ENCODE peak calls at places on chromosome 12, in eight cellular contexts. V is MG63; I is upper lobe of right lung; D is effector memory CD4-positive, alpha-beta T cell; L is CD8-positive, alpha-beta memory T cell; R is lung; P is PC-9; F is NT2/D1. Q is an unnamed sample. For H3K9me3, the result is how much of the 10 kb centered on the place peaks cover.

GRCh38 chr12:47775100-47775911 is 2.3 kb downstream of the SLC48A1 start:
- DNase-seq in L (no peak), V (peak), P (no peak), F (no peak), I (peak), R (no peak), D (no peak), Q (no peak)

GRCh38 chr12:49609875-49610154 is 4.4 kb upstream of the FAM186B start:
- DNase-seq in L (no peak), F (no peak), I (no peak), R (no peak), P (no peak), V (no peak), D (no peak), Q (no peak)

GRCh38 chr12:7705846-7706245 is 5.4 kb upstream of the DPPA3 start:
- DNase-seq in P (no peak), R (no peak), F (no peak), L (no peak), I (no peak), V (no peak), D (no peak), Q (no peak)

GRCh38 chr12:7431993-7432685 is 11.8 kb downstream of the CD163L1 start:
- DNase-seq in D (no peak), I (no peak), V (peak), L (no peak), P (no peak), F (no peak), R (no peak), Q (no peak)

GRCh38 chr12:39037115-39037514 is 131.7 kb upstream of the CPNE8 start:
- DNase-seq in P (no peak), L (no peak), V (no peak), D (no peak), F (no peak), I (no peak), R (no peak), Q (no peak)

GRCh38 chr12:27732281-27732680 is 21.6 kb downstream of the MRPS35 start:
- DNase-seq in I (no peak), L (no peak), R (no peak), V (no peak), P (no peak), D (no peak), F (peak), Q (no peak)

GRCh38 chr12:108858399-108859074 is 1.2 kb upstream of the SSH1 start:
- DNase-seq in I (no peak), P (no peak), R (no peak), F (no peak), V (peak), L (no peak), D (no peak), Q (no peak)

GRCh38 chr12:125981610-125982253 is 916.5 kb downstream of the AACS start:
- DNase-seq in P (no peak), R (no peak), D (no peak), L (no peak), I (no peak), V (no peak), F (no peak), Q (no peak)

GRCh38 chr12:19485240-19485639 is 45.9 kb downstream of the AEBP2 start:
- DNase-seq in L (no peak), F (no peak), R (no peak), I (no peak), V (no peak), P (no peak), D (no peak), Q (no peak)

GRCh38 chr12:120439646-120440247 is 1.8 kb downstream of the COX6A1 start:
- DNase-seq in L (peak), R (peak), D (peak), V (peak), F (peak), P (peak), I (peak), Q (no peak)

GRCh38 chr12:954736-955135 is 5.2 kb upstream of the RAD52 start:
- DNase-seq in I (no peak), V (no peak), D (no peak), F (no peak), L (no peak), P (peak), R (no peak), Q (no peak)

GRCh38 chr12:10395390-10395998 is 5.7 kb upstream of the KLRK1 start:
- DNase-seq in I (no peak), D (no peak), F (no peak), R (no peak), P (peak), V (peak), L (no peak), Q (no peak)

GRCh38 chr12:79664518-79664917 is 26.2 kb downstream of the PAWR start:
- DNase-seq in F (no peak), V (no peak), R (no peak), I (no peak), P (no peak), L (no peak), D (no peak), Q (no peak)

GRCh38 chr12:49952396-49953055 is 2.0 kb downstream of the AQP2 start:
- DNase-seq in L (no peak), R (no peak), V (no peak), F (no peak), I (peak), D (no peak), P (no peak), Q (no peak)

GRCh38 chr12:18320036-18320617 is 58.8 kb downstream of the PIK3C2G start:
- DNase-seq in P (peak), R (no peak), F (peak), L (no peak), D (no peak), I (no peak), V (peak), Q (no peak)

GRCh38 chr12:112303799-112304198 is 78.4 kb downstream of the HECTD4 start:
- DNase-seq in V (no peak), P (no peak), R (no peak), I (no peak), L (no peak), D (no peak), F (no peak), Q (no peak)

GRCh38 chr12:119674560-119674959 is 6.6 kb downstream of the PRKAB1 start:
- DNase-seq in F (no peak), R (no peak), L (no peak), P (peak), I (no peak), V (no peak), D (no peak), Q (no peak)

GRCh38 chr12:124641591-124641990 is 74.2 kb upstream of the NCOR2 start:
- DNase-seq in V (no peak), R (no peak), D (no peak), L (no peak), F (no peak), I (no peak), P (no peak), Q (no peak)

GRCh38 chr12:71702590-71702989 is 16.7 kb downstream of the TMEM19 start:
- DNase-seq in D (no peak), V (no peak), P (no peak), L (no peak), F (no peak), I (no peak), R (no peak), Q (no peak)

GRCh38 chr12:27818421-27818918 is 38.4 kb upstream of the MANSC4 start:
- DNase-seq in P (no peak), I (no peak), R (no peak), D (no peak), L (no peak), V (no peak), F (no peak), Q (no peak)

GRCh38 chr12:16184691-16185090 is 92.8 kb downstream of the SLC15A5 start:
- DNase-seq in R (no peak), V (no peak), P (no peak), F (peak), L (no peak), D (no peak), I (no peak), Q (no peak)

GRCh38 chr12:55931780-55932545 is 1.0 kb downstream of the DGKA start:
- DNase-seq in R (no peak), P (no peak), V (peak), L (peak), D (no peak), I (peak), F (no peak), Q (peak)

GRCh38 chr12:110581951-110582285 is 1.2 kb downstream of the PPTC7 start:
- DNase-seq in D (no peak), F (no peak), L (no peak), P (no peak), V (no peak), I (no peak), R (no peak), Q (no peak)

GRCh38 chr12:103677341-103677740 is 90.3 kb downstream of the STAB2 start:
- DNase-seq in F (no peak), I (no peak), P (no peak), L (no peak), D (no peak), R (no peak), V (no peak), Q (no peak)

GRCh38 chr12:22018860-22019259 is 27.2 kb upstream of the CMAS start:
- DNase-seq in L (no peak), P (no peak), F (no peak), D (no peak), R (no peak), V (no peak), I (no peak), Q (no peak)

GRCh38 chr12:66066071-66066928 is 64.2 kb downstream of the LLPH start:
- DNase-seq in R (no peak), D (no peak), L (no peak), I (no peak), P (no peak), F (no peak), V (peak), Q (no peak)

GRCh38 chr12:19402743-19403400 is 36.4 kb upstream of the AEBP2 start:
- DNase-seq in L (no peak), I (peak), D (no peak), F (no peak), P (peak), R (peak), V (peak), Q (peak)

GRCh38 chr12:61810486-61810885 is 449.7 kb upstream of the USP15 start:
- DNase-seq in F (no peak), L (no peak), P (no peak), I (no peak), V (no peak), D (no peak), R (no peak), Q (no peak)

GRCh38 chr12:807041-807717 is 54.8 kb downstream of the WNK1 start:
- DNase-seq in I (no peak), D (no peak), P (no peak), L (no peak), F (no peak), V (no peak), R (no peak), Q (no peak)

GRCh38 chr12:47534695-47535094 is 171.1 kb downstream of the RPAP3 start:
- DNase-seq in P (no peak), D (no peak), I (no peak), L (no peak), V (no peak), R (no peak), F (no peak), Q (no peak)

GRCh38 chr12:108430245-108430644 is 84.8 kb upstream of the FICD start:
- DNase-seq in D (no peak), L (no peak), V (peak), I (no peak), F (no peak), R (no peak), P (no peak), Q (no peak)

GRCh38 chr12:1357711-1358110 is 236.7 kb downstream of the FBXL14 start:
- DNase-seq in R (no peak), P (no peak), L (no peak), F (no peak), V (no peak), I (no peak), D (no peak), Q (no peak)

GRCh38 chr12:10364839-10365681 is 24.8 kb downstream of the KLRK1 start:
- DNase-seq in I (no peak), P (peak), L (peak), V (peak), F (no peak), D (peak), R (peak), Q (peak)

GRCh38 chr12:92136883-92137582 is 8.6 kb downstream of the BTG1 start:
- DNase-seq in P (peak), R (no peak), L (no peak), D (no peak), I (no peak), F (no peak), V (no peak), Q (no peak)

GRCh38 chr12:40226652-40227051 is 1.9 kb downstream of the LRRK2 start:
- DNase-seq in P (no peak), V (peak), F (no peak), D (no peak), R (peak), L (no peak), I (no peak), Q (peak)

GRCh38 chr12:120853188-120853587 is 51.0 kb downstream of the SPPL3 start:
- DNase-seq in I (no peak), V (no peak), R (no peak), F (no peak), L (no peak), D (no peak), P (no peak), Q (no peak)

GRCh38 chr12:42076976-42077375 is 67.7 kb downstream of the GXYLT1 start:
- DNase-seq in D (no peak), F (no peak), R (no peak), P (no peak), I (no peak), L (no peak), V (no peak), Q (no peak)

GRCh38 chr12:49673446-49674317 is 33.5 kb downstream of the FMNL3 start:
- DNase-seq in D (no peak), P (no peak), R (peak), I (peak), V (peak), F (no peak), L (no peak), Q (peak)

GRCh38 chr12:98725481-98726247 is 80.6 kb downstream of the APAF1 start:
- DNase-seq in P (no peak), V (peak), I (no peak), R (no peak), D (no peak), L (no peak), F (peak), Q (no peak)

GRCh38 chr12:132536102-132536876 is 46.3 kb downstream of the FBRSL1 start:
- DNase-seq in L (no peak), P (no peak), I (no peak), D (no peak), V (no peak), F (no peak), R (no peak), Q (no peak)
- H3K9me3 ChIP-seq in L (under half), P (under half), I (under half), D (under half), V (under half), F (half or more), R (under half), Q (under half)

GRCh38 chr12:122499991-122500684 is 594 bp downstream of the ZCCHC8 start:
- DNase-seq in L (peak), P (peak), F (peak), R (peak), I (peak), V (peak), D (peak), Q (peak)

GRCh38 chr12:122503783-122504590 is 3.3 kb upstream of the ZCCHC8 start:
- DNase-seq in V (no peak), P (no peak), D (no peak), F (no peak), R (no peak), L (no peak), I (no peak), Q (no peak)

GRCh38 chr12:122503147-122503751 is 2.5 kb upstream of the ZCCHC8 start:
- DNase-seq in I (no peak), D (no peak), L (no peak), V (no peak), P (no peak), R (no peak), F (no peak), Q (no peak)

GRCh38 chr12:122500685-122501488 is at the start of gene ZCCHC8:
- DNase-seq in P (peak), D (peak), R (peak), V (peak), I (peak), F (peak), L (peak), Q (peak)

GRCh38 chr12:122501489-122501989 is 807 bp upstream of the ZCCHC8 start:
- DNase-seq in D (no peak), R (no peak), F (no peak), P (no peak), L (no peak), V (no peak), I (no peak), Q (no peak)
- H3K4me3 ChIP-seq in D (peak), R (no peak), F (peak), P (peak), L (peak), V (peak), I (peak), Q (peak)

DNA sequence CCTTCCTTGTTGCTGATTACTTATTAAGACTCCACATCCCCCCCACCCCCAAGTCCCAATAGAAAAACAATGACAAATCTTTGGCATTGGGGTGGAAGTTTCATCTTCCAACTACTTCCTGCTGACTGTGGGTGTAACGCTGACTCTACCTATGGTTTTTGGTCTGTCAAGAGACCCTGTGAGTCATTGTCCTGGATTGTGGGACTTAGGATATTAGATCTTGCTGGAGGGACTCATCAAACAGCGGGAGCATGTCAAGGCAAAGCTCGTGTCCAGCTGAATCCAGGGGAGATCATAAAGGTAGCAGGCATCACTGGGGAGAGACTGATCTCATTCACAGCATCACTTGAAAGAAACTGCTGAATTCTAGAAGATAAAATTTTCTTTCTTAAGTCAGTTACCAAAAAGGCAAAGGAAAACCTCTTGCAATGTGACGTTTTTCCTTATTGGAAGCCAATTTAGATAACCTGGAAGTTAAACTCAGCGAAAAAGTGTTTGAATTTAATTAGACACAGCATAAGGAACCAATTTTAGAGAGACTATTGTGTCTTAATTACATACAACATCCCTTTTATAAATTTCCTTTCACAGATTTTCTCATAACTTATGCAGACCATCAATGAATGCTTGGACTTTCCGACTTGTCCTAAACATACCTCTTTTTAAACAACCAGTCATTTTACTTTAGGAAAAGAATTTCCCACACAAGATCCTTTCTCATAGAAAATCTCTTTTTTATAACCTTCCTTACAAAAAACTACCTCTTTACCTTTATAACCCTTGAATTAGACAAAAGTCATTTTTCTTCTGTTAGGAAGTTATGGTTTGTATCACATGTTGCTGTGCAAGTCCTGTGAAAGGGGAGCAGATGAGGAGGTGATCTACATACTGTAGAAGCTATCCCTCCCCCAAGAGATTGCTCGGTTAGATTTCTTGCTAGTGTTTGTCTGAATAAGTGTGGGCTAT is 94.6 kb upstream of the SCAF11 start:
- DNase-seq in L (no peak), F (peak), V (no peak), D (no peak), R (no peak), P (no peak), I (no peak), Q (no peak)
- H3K9me3 ChIP-seq in L (under half), F (half or more), V (under half), D (under half), R (under half), P (under half), I (under half), Q (under half)

DNA sequence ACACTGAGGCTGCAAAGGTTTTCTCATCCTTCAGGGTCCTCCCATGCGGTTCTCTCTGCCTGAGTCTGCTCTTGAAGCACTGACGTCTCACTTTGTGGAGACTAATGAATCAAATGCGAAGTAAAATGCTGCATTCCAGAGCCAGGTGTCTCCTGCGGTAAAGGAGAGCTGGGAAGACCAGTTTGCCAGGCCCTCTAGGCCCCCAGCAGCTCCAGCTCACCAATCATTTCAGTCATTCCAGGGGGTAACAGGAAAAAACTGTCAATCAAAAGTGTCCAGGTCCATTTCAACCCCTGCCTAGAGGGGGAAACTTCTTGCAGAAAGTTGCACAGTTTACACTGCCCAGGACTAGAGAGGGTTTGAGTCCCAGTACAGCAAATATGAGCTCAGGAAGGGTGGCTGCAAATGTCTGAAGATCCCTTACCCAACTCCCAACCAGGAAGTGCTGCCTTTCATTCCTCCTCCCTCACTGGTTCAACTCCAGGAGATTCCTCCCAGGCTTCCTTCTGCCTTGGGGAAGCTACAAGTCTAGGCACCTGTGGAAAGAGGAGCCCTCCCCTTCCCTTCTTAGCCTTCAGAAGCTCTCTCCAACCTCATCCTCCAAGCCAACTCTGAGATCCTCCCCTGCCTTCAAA is 2.7 kb upstream of the NXPH4 start:
- DNase-seq in P (peak), D (no peak), V (no peak), I (no peak), R (no peak), L (no peak), F (no peak), Q (no peak)
- H3K4me3 ChIP-seq in P (peak), D (no peak), V (no peak), I (no peak), R (no peak), L (no peak), F (no peak), Q (no peak)

DNA sequence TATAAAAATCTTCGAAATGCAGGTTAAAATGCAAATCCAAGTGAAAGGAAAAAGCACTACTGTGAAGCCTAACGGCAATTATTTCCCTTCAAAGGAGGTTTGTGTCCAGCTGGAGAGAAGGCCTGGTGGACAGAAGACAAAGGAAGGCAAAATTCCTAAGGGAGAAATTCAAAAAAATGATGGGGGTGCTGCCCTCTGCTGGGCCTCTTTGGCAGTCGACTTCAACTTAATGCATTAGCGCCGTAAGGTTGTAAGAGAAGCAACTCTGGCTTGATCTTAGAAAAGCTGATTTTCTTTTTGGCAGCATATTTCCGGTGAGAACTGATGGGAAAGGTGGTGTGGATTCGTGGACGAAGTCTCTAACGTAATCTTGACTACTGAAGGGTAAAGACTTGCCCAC is 34.3 kb upstream of the CHFR start:
- DNase-seq in I (no peak), F (no peak), R (no peak), L (no peak), D (no peak), V (no peak), P (no peak), Q (no peak)
- H3K9me3 ChIP-seq in I (half or more), F (half or more), R (half or more), L (half or more), D (half or more), V (half or more), P (half or more), Q (half or more)

GRCh38 chr12:4276524-4277204 is 3.1 kb downstream of the CCND2 start:
- DNase-seq in F (peak), P (peak), L (peak), R (peak), D (peak), I (peak), V (peak), Q (peak)

GRCh38 chr12:4277205-4277543 is 3.6 kb downstream of the CCND2 start:
- DNase-seq in L (no peak), F (no peak), P (no peak), I (no peak), V (no peak), R (no peak), D (no peak), Q (no peak)

GRCh38 chr12:4274960-4275868 is 1.7 kb downstream of the CCND2 start:
- DNase-seq in D (no peak), R (no peak), L (no peak), V (no peak), F (no peak), P (no peak), I (no peak), Q (no peak)

GRCh38 chr12:4274396-4274959 is 916 bp downstream of the CCND2 start:
- DNase-seq in D (no peak), F (no peak), R (no peak), V (no peak), I (no peak), L (peak), P (no peak), Q (peak)

GRCh38 chr12:4275869-4276253 is 2.3 kb downstream of the CCND2 start:
- DNase-seq in L (no peak), V (no peak), D (no peak), P (no peak), R (no peak), I (no peak), F (no peak), Q (no peak)
- H3K4me3 ChIP-seq in L (peak), V (no peak), D (peak), P (no peak), R (no peak), I (peak), F (peak), Q (peak)

Q was measured in heart left ventricle.